ENCODE peak calls at places on chromosome 1, in four cellular contexts. H, P, I and Q are unnamed samples.
A peak's percentile ranks its signal among the peaks of the same experiment; 100 is the strongest.

GRCh38 chr1:30264672-30265025 is 458.7 kb downstream of the MATN1 start:
- DNase-seq in I (no peak), H (no peak), P (no peak), Q (no peak)

GRCh38 chr1:154206212-154206611 is at the start of gene CFAP141:
- DNase-seq in I (no peak), H (no peak), P (peak; percentile 42), Q (no peak)

GRCh38 chr1:158112994-158113758 is 67.5 kb upstream of the CD1D start:
- DNase-seq in I (no peak), P (no peak), H (no peak), Q (no peak)

GRCh38 chr1:188937965-188938551 is 1539.6 kb downstream of the BRINP3 start:
- DNase-seq in H (peak; percentile 26), P (no peak), I (no peak), Q (peak; percentile 12)

GRCh38 chr1:30778156-30778978 is 20.8 kb upstream of the LAPTM5 start:
- DNase-seq in H (no peak), P (peak; percentile 99), I (no peak), Q (no peak)

GRCh38 chr1:64543831-64544230 is 73.9 kb downstream of the CACHD1 start:
- DNase-seq in H (no peak), I (no peak), P (no peak), Q (no peak)

GRCh38 chr1:229620876-229621275 is 5.0 kb downstream of the TAF5L start:
- DNase-seq in I (no peak), P (no peak), H (no peak), Q (no peak)

GRCh38 chr1:29506678-29507225 is 270.4 kb downstream of the PTPRU start:
- DNase-seq in H (no peak), I (no peak), P (no peak), Q (no peak)

GRCh38 chr1:115782571-115783281 is 14.2 kb upstream of the CASQ2 start:
- DNase-seq in P (no peak), I (no peak), H (peak; percentile 51), Q (no peak)

GRCh38 chr1:8987881-8988617 is 38.2 kb downstream of the SLC2A7 start:
- DNase-seq in P (peak; percentile 77), I (no peak), H (no peak), Q (no peak)

GRCh38 chr1:228983661-228984060 is 248.4 kb downstream of the RHOU start:
- DNase-seq in P (no peak), H (no peak), I (no peak), Q (no peak)

GRCh38 chr1:228348708-228349467 is 57.7 kb downstream of the TRIM11 start:
- DNase-seq in I (no peak), H (no peak), P (no peak), Q (no peak)

GRCh38 chr1:241610056-241610815 is 29.9 kb downstream of the CHML start:
- DNase-seq in I (peak; percentile 23), H (no peak), P (peak; percentile 38), Q (no peak)

GRCh38 chr1:154429841-154430611 is 24.9 kb downstream of the IL6R start:
- DNase-seq in P (no peak), H (no peak), I (no peak), Q (no peak)

GRCh38 chr1:156498447-156499193 is 2.0 kb downstream of the MEF2D start:
- DNase-seq in P (no peak), I (no peak), H (no peak), Q (no peak)

GRCh38 chr1:238177960-238178359 is 287.2 kb upstream of the ZP4 start:
- DNase-seq in I (no peak), H (no peak), P (no peak), Q (no peak)

GRCh38 chr1:81804320-81804719 is 3.6 kb downstream of the ADGRL2 start:
- DNase-seq in P (no peak), I (no peak), H (no peak), Q (no peak)

GRCh38 chr1:38026592-38027200 is 14.2 kb downstream of the UTP11 start:
- DNase-seq in P (peak; percentile 58), I (no peak), H (no peak), Q (no peak)

GRCh38 chr1:10664251-10664650 is 132.2 kb downstream of the CASZ1 start:
- DNase-seq in P (no peak), H (no peak), I (no peak), Q (no peak)

GRCh38 chr1:211611818-211612217 is 32.9 kb upstream of the SLC30A1 start:
- DNase-seq in H (no peak), I (no peak), P (peak; percentile 10), Q (no peak)

GRCh38 chr1:211609120-211610024 is 30.4 kb upstream of the SLC30A1 start:
- DNase-seq in H (no peak), P (no peak), I (peak; percentile 94), Q (no peak)

GRCh38 chr1:211612786-211613107 is 33.8 kb upstream of the SLC30A1 start:
- DNase-seq in P (no peak), I (no peak), H (no peak), Q (no peak)

GRCh38 chr1:211613108-211613947 is 34.4 kb upstream of the SLC30A1 start:
- DNase-seq in H (no peak), P (peak; percentile 94), I (peak; percentile 55), Q (peak; percentile 20)

DNA sequence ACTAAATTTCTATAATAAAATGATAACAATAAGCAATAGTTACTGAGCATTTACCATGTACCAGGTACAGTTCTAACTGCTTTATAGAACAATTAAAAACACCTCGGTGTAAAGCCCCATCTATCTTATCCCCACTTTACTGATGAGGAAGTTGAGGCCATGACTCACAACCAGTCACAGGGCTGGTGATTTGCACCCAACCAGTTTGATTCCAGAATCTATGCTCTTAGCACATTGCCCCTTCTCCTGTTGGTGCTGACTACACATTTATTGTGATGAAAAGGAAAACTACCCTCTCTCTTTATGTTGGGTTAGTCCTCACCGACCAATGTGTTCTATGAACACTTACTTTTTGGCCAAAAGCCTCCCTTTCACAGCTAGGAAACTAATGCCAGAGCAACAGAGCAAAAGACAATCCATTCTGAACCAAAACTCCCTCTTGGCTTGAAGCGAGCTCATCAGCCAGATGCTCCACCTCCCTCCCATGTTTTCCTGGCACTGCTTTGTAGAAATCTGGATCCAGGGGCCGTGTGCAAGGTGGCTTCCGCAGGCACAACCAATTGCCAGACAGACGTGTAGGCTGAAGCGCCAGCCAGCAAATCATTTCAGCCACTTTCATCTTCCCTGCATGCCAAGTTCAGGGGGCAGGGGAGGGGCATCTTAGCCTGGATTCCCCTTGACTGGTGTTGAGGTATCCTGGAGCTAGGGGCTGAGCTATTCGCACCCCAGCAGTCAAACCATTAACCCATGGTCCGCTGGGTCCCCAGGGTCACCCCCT is 32.0 kb upstream of the SLC30A1 start:
- DNase-seq in I (peak; percentile 69), H (no peak), P (peak; percentile 8), Q (no peak)
- TF ChIP-seq TCF7L2 in I (no peak), H (no peak), P (no peak), Q (no peak)

GRCh38 chr1:40622936-40623629 is 42.4 kb downstream of the RIMS3 start:
- DNase-seq in P (no peak), H (no peak), I (no peak), Q (no peak)

GRCh38 chr1:40622051-40622450 is 43.4 kb downstream of the RIMS3 start:
- DNase-seq in H (no peak), I (no peak), P (no peak), Q (no peak)

GRCh38 chr1:40618108-40618507 is 47.4 kb downstream of the RIMS3 start:
- DNase-seq in I (no peak), P (no peak), H (no peak), Q (no peak)

GRCh38 chr1:40620150-40620549 is 45.3 kb downstream of the RIMS3 start:
- DNase-seq in I (no peak), P (no peak), H (no peak), Q (no peak)

DNA sequence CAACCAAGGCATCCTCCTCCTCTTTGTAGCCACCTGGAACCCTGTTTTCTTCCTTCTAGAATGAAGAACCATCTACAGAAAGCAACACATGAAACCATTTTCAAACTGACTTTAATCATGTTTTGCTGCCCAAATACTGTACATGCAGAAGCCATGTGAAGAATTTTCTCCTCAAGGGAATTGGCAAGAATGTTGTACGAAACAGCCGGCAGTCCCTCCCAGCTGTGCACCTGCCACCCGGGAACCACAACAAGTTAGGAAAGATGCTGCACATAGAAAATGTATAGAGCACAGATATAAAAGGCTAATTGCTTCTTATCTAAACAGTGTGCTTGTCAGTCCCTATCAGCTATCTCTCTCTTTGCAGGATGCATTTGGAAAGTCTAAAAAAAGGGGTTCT is 44.9 kb downstream of the RIMS3 start:
- DNase-seq in P (no peak), I (no peak), H (no peak), Q (no peak)
- TF ChIP-seq TCF7L2 in P (no peak), I (no peak), H (no peak), Q (no peak)

DNA sequence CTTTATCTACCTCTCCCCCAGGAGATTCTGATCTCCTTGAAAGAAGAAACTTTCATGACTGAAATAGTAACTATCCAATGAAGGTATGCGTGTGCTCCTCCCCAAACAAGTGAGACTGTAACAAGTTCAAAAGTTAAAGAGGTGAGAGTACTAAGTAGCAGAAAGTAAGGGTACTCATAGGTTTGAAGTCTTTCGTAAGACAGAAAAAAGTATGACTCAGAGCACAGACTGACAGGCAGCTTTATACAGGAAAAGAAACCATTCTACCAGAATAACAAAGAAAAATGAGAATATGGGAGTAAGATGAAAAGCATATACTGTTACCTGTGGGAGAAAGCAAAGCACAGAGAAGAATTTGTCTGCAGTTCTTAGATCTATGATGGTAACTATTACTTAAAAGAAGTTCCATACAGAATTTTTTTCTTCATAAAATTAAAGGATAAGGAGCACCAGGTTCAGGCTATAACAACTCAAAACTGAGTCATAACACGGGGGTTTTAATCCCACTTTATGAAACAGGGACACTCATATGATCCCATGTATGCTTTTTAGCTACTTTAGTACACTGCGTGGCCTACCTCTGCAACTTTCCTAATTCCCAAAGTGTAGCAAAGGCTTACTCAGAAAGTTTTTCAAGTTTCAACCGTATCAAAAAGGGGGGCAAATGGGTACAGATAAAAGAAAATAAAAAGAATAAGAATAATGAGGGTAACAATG is 52.0 kb downstream of the FOXJ3 start:
- DNase-seq in H (no peak), I (no peak), P (no peak), Q (no peak)
- TF ChIP-seq TCF7L2 in H (no peak), I (no peak), P (no peak), Q (no peak)

DNA sequence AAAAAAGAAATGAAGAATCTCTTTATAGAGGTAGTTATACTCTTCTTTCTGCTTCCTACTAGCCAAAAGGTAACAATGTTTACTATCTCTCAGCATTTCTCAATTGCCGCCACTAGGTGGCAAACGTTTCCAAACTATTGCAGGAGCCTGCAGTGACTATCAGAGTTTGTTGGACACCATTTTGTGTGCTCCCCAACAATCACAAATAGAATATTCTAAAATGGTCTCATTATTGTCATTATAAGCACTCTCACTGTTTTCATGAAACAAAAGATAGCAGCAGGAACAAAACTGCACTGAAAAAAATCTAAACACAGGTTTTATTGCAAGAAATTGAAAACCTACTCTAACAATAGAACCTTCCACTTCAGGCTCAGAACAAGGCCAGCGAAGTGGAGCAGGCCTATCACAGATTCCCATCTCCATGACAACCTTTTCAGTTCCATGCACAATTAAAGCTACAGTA is 83.9 kb upstream of the PLPPR4 start:
- DNase-seq in P (peak; percentile 44), H (peak; percentile 79), I (peak; percentile 73), Q (peak; percentile 42)
- TF ChIP-seq TCF7L2 in P (no peak), H (no peak), I (no peak), Q (no peak)

GRCh38 chr1:68221001-68221970 is 11.0 kb downstream of the WLS start:
- DNase-seq in H (no peak), I (no peak), P (no peak), Q (no peak)
- TF ChIP-seq TCF7L2 in H (no peak), I (no peak), P (no peak), Q (no peak)